ENCODE peak calls at places on chromosome 3, in seven cellular contexts. One of them, this sample, is unnamed.

GRCh38 chr3:3701949-3702348 is 97.3 kb upstream of the LRRN1 start:
- DNase-seq in activated CD4-positive, alpha-beta memory T cell treated with anti-CD3 and anti-CD28 coated beads, Interleukin-2, amount 10 ng/mL, durations not matched to agents 7 days and 5 days: no peak
- DNase-seq in uterus: no peak
- DNase-seq in HT-29: no peak
- DNase-seq in kidney epithelial cell: no peak
- DNase-seq in NCI-H1694 treated with DMSO at 0.1 percent for 48 hours: no peak
- DNase-seq in hippocampal formation: no peak
- DNase-seq in this sample: no peak

GRCh38 chr3:143040264-143040879 is 39.0 kb downstream of the U2SURP start:
- DNase-seq in activated CD4-positive, alpha-beta memory T cell treated with anti-CD3 and anti-CD28 coated beads, Interleukin-2, amount 10 ng/mL, durations not matched to agents 7 days and 5 days: no peak
- DNase-seq in uterus: no peak
- DNase-seq in HT-29: no peak
- DNase-seq in kidney epithelial cell: peak; percentile 37
- DNase-seq in NCI-H1694 treated with DMSO at 0.1 percent for 48 hours: peak; percentile 36
- DNase-seq in hippocampal formation: peak; percentile 7
- DNase-seq in this sample: no peak

GRCh38 chr3:48634661-48635221 is 520 bp downstream of the SLC26A6 start:
- DNase-seq in activated CD4-positive, alpha-beta memory T cell treated with anti-CD3 and anti-CD28 coated beads, Interleukin-2, amount 10 ng/mL, durations not matched to agents 7 days and 5 days: peak; percentile 62
- DNase-seq in uterus: peak; percentile 66
- DNase-seq in HT-29: peak; percentile 35
- DNase-seq in kidney epithelial cell: no peak
- DNase-seq in NCI-H1694 treated with DMSO at 0.1 percent for 48 hours: no peak
- DNase-seq in hippocampal formation: no peak
- DNase-seq in this sample: peak; percentile 87

GRCh38 chr3:4976109-4976508 is 3.1 kb upstream of the BHLHE40 start:
- DNase-seq in activated CD4-positive, alpha-beta memory T cell treated with anti-CD3 and anti-CD28 coated beads, Interleukin-2, amount 10 ng/mL, durations not matched to agents 7 days and 5 days: peak; percentile 73
- DNase-seq in uterus: peak; percentile 40
- DNase-seq in HT-29: peak; percentile 67
- DNase-seq in kidney epithelial cell: no peak
- DNase-seq in NCI-H1694 treated with DMSO at 0.1 percent for 48 hours: peak; percentile 24
- DNase-seq in hippocampal formation: no peak
- DNase-seq in this sample: peak; percentile 77

GRCh38 chr3:127589600-127590281 is 792 bp downstream of the TPRA1 start:
- DNase-seq in activated CD4-positive, alpha-beta memory T cell treated with anti-CD3 and anti-CD28 coated beads, Interleukin-2, amount 10 ng/mL, durations not matched to agents 7 days and 5 days: peak; percentile 25
- DNase-seq in uterus: no peak
- DNase-seq in HT-29: peak; percentile 50
- DNase-seq in kidney epithelial cell: no peak
- DNase-seq in NCI-H1694 treated with DMSO at 0.1 percent for 48 hours: no peak
- DNase-seq in hippocampal formation: no peak
- DNase-seq in this sample: peak; percentile 50

GRCh38 chr3:105466495-105467080 is 99.9 kb downstream of the ALCAM start:
- DNase-seq in activated CD4-positive, alpha-beta memory T cell treated with anti-CD3 and anti-CD28 coated beads, Interleukin-2, amount 10 ng/mL, durations not matched to agents 7 days and 5 days: no peak
- DNase-seq in uterus: no peak
- DNase-seq in HT-29: no peak
- DNase-seq in kidney epithelial cell: no peak
- DNase-seq in NCI-H1694 treated with DMSO at 0.1 percent for 48 hours: no peak
- DNase-seq in hippocampal formation: no peak
- DNase-seq in this sample: no peak

GRCh38 chr3:63862804-63863149 is 828 bp downstream of the THOC7 start:
- DNase-seq in activated CD4-positive, alpha-beta memory T cell treated with anti-CD3 and anti-CD28 coated beads, Interleukin-2, amount 10 ng/mL, durations not matched to agents 7 days and 5 days: no peak
- DNase-seq in uterus: no peak
- DNase-seq in HT-29: no peak
- DNase-seq in kidney epithelial cell: no peak
- DNase-seq in NCI-H1694 treated with DMSO at 0.1 percent for 48 hours: no peak
- DNase-seq in hippocampal formation: no peak
- DNase-seq in this sample: no peak

GRCh38 chr3:53694051-53694450 is 152.2 kb downstream of the CHDH start:
- DNase-seq in activated CD4-positive, alpha-beta memory T cell treated with anti-CD3 and anti-CD28 coated beads, Interleukin-2, amount 10 ng/mL, durations not matched to agents 7 days and 5 days: no peak
- DNase-seq in uterus: no peak
- DNase-seq in HT-29: no peak
- DNase-seq in kidney epithelial cell: no peak
- DNase-seq in NCI-H1694 treated with DMSO at 0.1 percent for 48 hours: no peak
- DNase-seq in hippocampal formation: no peak
- DNase-seq in this sample: no peak

GRCh38 chr3:132183811-132184210 is 133.4 kb upstream of the ACP3 start:
- DNase-seq in activated CD4-positive, alpha-beta memory T cell treated with anti-CD3 and anti-CD28 coated beads, Interleukin-2, amount 10 ng/mL, durations not matched to agents 7 days and 5 days: no peak
- DNase-seq in uterus: no peak
- DNase-seq in HT-29: no peak
- DNase-seq in kidney epithelial cell: no peak
- DNase-seq in NCI-H1694 treated with DMSO at 0.1 percent for 48 hours: no peak
- DNase-seq in hippocampal formation: no peak
- DNase-seq in this sample: no peak

GRCh38 chr3:140903196-140903595 is 38.4 kb upstream of the SLC25A36 start:
- DNase-seq in activated CD4-positive, alpha-beta memory T cell treated with anti-CD3 and anti-CD28 coated beads, Interleukin-2, amount 10 ng/mL, durations not matched to agents 7 days and 5 days: no peak
- DNase-seq in uterus: no peak
- DNase-seq in HT-29: no peak
- DNase-seq in kidney epithelial cell: no peak
- DNase-seq in NCI-H1694 treated with DMSO at 0.1 percent for 48 hours: no peak
- DNase-seq in hippocampal formation: no peak
- DNase-seq in this sample: no peak

GRCh38 chr3:185153861-185154629 is 1.2 kb upstream of the C3orf70 start:
- DNase-seq in activated CD4-positive, alpha-beta memory T cell treated with anti-CD3 and anti-CD28 coated beads, Interleukin-2, amount 10 ng/mL, durations not matched to agents 7 days and 5 days: no peak
- DNase-seq in uterus: no peak
- DNase-seq in HT-29: no peak
- DNase-seq in kidney epithelial cell: no peak
- DNase-seq in NCI-H1694 treated with DMSO at 0.1 percent for 48 hours: no peak
- DNase-seq in hippocampal formation: peak; percentile 38
- DNase-seq in this sample: no peak

GRCh38 chr3:105752791-105753415 is 115.9 kb downstream of the CBLB start:
- DNase-seq in activated CD4-positive, alpha-beta memory T cell treated with anti-CD3 and anti-CD28 coated beads, Interleukin-2, amount 10 ng/mL, durations not matched to agents 7 days and 5 days: peak; percentile 51
- DNase-seq in uterus: no peak
- DNase-seq in HT-29: no peak
- DNase-seq in kidney epithelial cell: no peak
- DNase-seq in NCI-H1694 treated with DMSO at 0.1 percent for 48 hours: no peak
- DNase-seq in hippocampal formation: no peak
- DNase-seq in this sample: no peak

GRCh38 chr3:48655586-48655985 is 7.1 kb downstream of the CELSR3 start:
- DNase-seq in activated CD4-positive, alpha-beta memory T cell treated with anti-CD3 and anti-CD28 coated beads, Interleukin-2, amount 10 ng/mL, durations not matched to agents 7 days and 5 days: peak; percentile 70
- DNase-seq in uterus: no peak
- DNase-seq in HT-29: no peak
- DNase-seq in kidney epithelial cell: no peak
- DNase-seq in NCI-H1694 treated with DMSO at 0.1 percent for 48 hours: no peak
- DNase-seq in hippocampal formation: no peak
- DNase-seq in this sample: no peak

GRCh38 chr3:49378249-49378899 is 20.2 kb upstream of the GPX1 start:
- DNase-seq in activated CD4-positive, alpha-beta memory T cell treated with anti-CD3 and anti-CD28 coated beads, Interleukin-2, amount 10 ng/mL, durations not matched to agents 7 days and 5 days: no peak
- DNase-seq in uterus: peak; percentile 29
- DNase-seq in HT-29: no peak
- DNase-seq in kidney epithelial cell: no peak
- DNase-seq in NCI-H1694 treated with DMSO at 0.1 percent for 48 hours: no peak
- DNase-seq in hippocampal formation: no peak
- DNase-seq in this sample: no peak

GRCh38 chr3:24829632-24830229 is 335.1 kb upstream of the THRB start:
- DNase-seq in activated CD4-positive, alpha-beta memory T cell treated with anti-CD3 and anti-CD28 coated beads, Interleukin-2, amount 10 ng/mL, durations not matched to agents 7 days and 5 days: no peak
- DNase-seq in uterus: no peak
- DNase-seq in HT-29: no peak
- DNase-seq in kidney epithelial cell: no peak
- DNase-seq in NCI-H1694 treated with DMSO at 0.1 percent for 48 hours: no peak
- DNase-seq in hippocampal formation: no peak
- DNase-seq in this sample: peak; percentile 34

GRCh38 chr3:196292281-196292923 is 4.9 kb upstream of the PCYT1A start:
- DNase-seq in activated CD4-positive, alpha-beta memory T cell treated with anti-CD3 and anti-CD28 coated beads, Interleukin-2, amount 10 ng/mL, durations not matched to agents 7 days and 5 days: no peak
- DNase-seq in uterus: no peak
- DNase-seq in HT-29: no peak
- DNase-seq in kidney epithelial cell: no peak
- DNase-seq in NCI-H1694 treated with DMSO at 0.1 percent for 48 hours: no peak
- DNase-seq in hippocampal formation: no peak
- DNase-seq in this sample: no peak

GRCh38 chr3:153343988-153344782 is 182.2 kb downstream of the RAP2B start:
- DNase-seq in activated CD4-positive, alpha-beta memory T cell treated with anti-CD3 and anti-CD28 coated beads, Interleukin-2, amount 10 ng/mL, durations not matched to agents 7 days and 5 days: no peak
- DNase-seq in uterus: no peak
- DNase-seq in HT-29: no peak
- DNase-seq in kidney epithelial cell: no peak
- DNase-seq in NCI-H1694 treated with DMSO at 0.1 percent for 48 hours: no peak
- DNase-seq in hippocampal formation: no peak
- DNase-seq in this sample: no peak

GRCh38 chr3:83034806-83035703 is 1273.6 kb upstream of the GBE1 start:
- DNase-seq in activated CD4-positive, alpha-beta memory T cell treated with anti-CD3 and anti-CD28 coated beads, Interleukin-2, amount 10 ng/mL, durations not matched to agents 7 days and 5 days: no peak
- DNase-seq in uterus: no peak
- DNase-seq in HT-29: no peak
- DNase-seq in kidney epithelial cell: no peak
- DNase-seq in NCI-H1694 treated with DMSO at 0.1 percent for 48 hours: no peak
- DNase-seq in hippocampal formation: no peak
- DNase-seq in this sample: peak; percentile 59

GRCh38 chr3:122560680-122561079 is 3.4 kb downstream of the PARP9 start:
- DNase-seq in activated CD4-positive, alpha-beta memory T cell treated with anti-CD3 and anti-CD28 coated beads, Interleukin-2, amount 10 ng/mL, durations not matched to agents 7 days and 5 days: peak; percentile 65
- DNase-seq in uterus: peak; percentile 49
- DNase-seq in HT-29: peak; percentile 90
- DNase-seq in kidney epithelial cell: no peak
- DNase-seq in NCI-H1694 treated with DMSO at 0.1 percent for 48 hours: peak; percentile 58
- DNase-seq in hippocampal formation: no peak
- DNase-seq in this sample: no peak

GRCh38 chr3:131091768-131092167 is 65.1 kb downstream of the NEK11 start:
- DNase-seq in activated CD4-positive, alpha-beta memory T cell treated with anti-CD3 and anti-CD28 coated beads, Interleukin-2, amount 10 ng/mL, durations not matched to agents 7 days and 5 days: no peak
- DNase-seq in uterus: no peak
- DNase-seq in HT-29: no peak
- DNase-seq in kidney epithelial cell: no peak
- DNase-seq in NCI-H1694 treated with DMSO at 0.1 percent for 48 hours: no peak
- DNase-seq in hippocampal formation: no peak
- DNase-seq in this sample: no peak

GRCh38 chr3:74643636-74644035 is 29.2 kb upstream of the CNTN3 start:
- DNase-seq in activated CD4-positive, alpha-beta memory T cell treated with anti-CD3 and anti-CD28 coated beads, Interleukin-2, amount 10 ng/mL, durations not matched to agents 7 days and 5 days: no peak
- DNase-seq in uterus: peak; percentile 70
- DNase-seq in HT-29: no peak
- DNase-seq in kidney epithelial cell: no peak
- DNase-seq in NCI-H1694 treated with DMSO at 0.1 percent for 48 hours: no peak
- DNase-seq in hippocampal formation: no peak
- DNase-seq in this sample: no peak

GRCh38 chr3:47250309-47251060 is 32.1 kb downstream of the KIF9 start:
- DNase-seq in activated CD4-positive, alpha-beta memory T cell treated with anti-CD3 and anti-CD28 coated beads, Interleukin-2, amount 10 ng/mL, durations not matched to agents 7 days and 5 days: no peak
- DNase-seq in uterus: peak; percentile 26
- DNase-seq in HT-29: peak; percentile 45
- DNase-seq in kidney epithelial cell: no peak
- DNase-seq in NCI-H1694 treated with DMSO at 0.1 percent for 48 hours: no peak
- DNase-seq in hippocampal formation: no peak
- DNase-seq in this sample: no peak

GRCh38 chr3:195583831-195584542 is at the start of gene APOD:
- DNase-seq in activated CD4-positive, alpha-beta memory T cell treated with anti-CD3 and anti-CD28 coated beads, Interleukin-2, amount 10 ng/mL, durations not matched to agents 7 days and 5 days: no peak
- DNase-seq in uterus: peak; percentile 80
- DNase-seq in HT-29: peak; percentile 33
- DNase-seq in kidney epithelial cell: no peak
- DNase-seq in NCI-H1694 treated with DMSO at 0.1 percent for 48 hours: peak; percentile 6
- DNase-seq in hippocampal formation: peak; percentile 80
- DNase-seq in this sample: peak; percentile 48

GRCh38 chr3:71201939-71202338 is 381.6 kb downstream of the FOXP1 start:
- DNase-seq in activated CD4-positive, alpha-beta memory T cell treated with anti-CD3 and anti-CD28 coated beads, Interleukin-2, amount 10 ng/mL, durations not matched to agents 7 days and 5 days: no peak
- DNase-seq in uterus: peak; percentile 77
- DNase-seq in HT-29: no peak
- DNase-seq in kidney epithelial cell: no peak
- DNase-seq in NCI-H1694 treated with DMSO at 0.1 percent for 48 hours: no peak
- DNase-seq in hippocampal formation: peak; percentile 29
- DNase-seq in this sample: no peak

GRCh38 chr3:185253645-185254410 is at the start of gene EHHADH:
- DNase-seq in activated CD4-positive, alpha-beta memory T cell treated with anti-CD3 and anti-CD28 coated beads, Interleukin-2, amount 10 ng/mL, durations not matched to agents 7 days and 5 days: peak; percentile 58
- DNase-seq in uterus: peak; percentile 46
- DNase-seq in HT-29: peak; percentile 49
- DNase-seq in kidney epithelial cell: no peak
- DNase-seq in NCI-H1694 treated with DMSO at 0.1 percent for 48 hours: no peak
- DNase-seq in hippocampal formation: peak; percentile 9
- DNase-seq in this sample: peak; percentile 96

GRCh38 chr3:133162906-133163305 is 124.7 kb downstream of the TMEM108 start:
- DNase-seq in activated CD4-positive, alpha-beta memory T cell treated with anti-CD3 and anti-CD28 coated beads, Interleukin-2, amount 10 ng/mL, durations not matched to agents 7 days and 5 days: no peak
- DNase-seq in uterus: no peak
- DNase-seq in HT-29: no peak
- DNase-seq in kidney epithelial cell: no peak
- DNase-seq in NCI-H1694 treated with DMSO at 0.1 percent for 48 hours: no peak
- DNase-seq in hippocampal formation: peak; percentile 27
- DNase-seq in this sample: no peak

GRCh38 chr3:49020335-49021212 is 1.3 kb upstream of the NDUFAF3 start:
- DNase-seq in activated CD4-positive, alpha-beta memory T cell treated with anti-CD3 and anti-CD28 coated beads, Interleukin-2, amount 10 ng/mL, durations not matched to agents 7 days and 5 days: peak; percentile 57
- DNase-seq in uterus: no peak
- DNase-seq in HT-29: peak; percentile 31
- DNase-seq in kidney epithelial cell: no peak
- DNase-seq in NCI-H1694 treated with DMSO at 0.1 percent for 48 hours: no peak
- DNase-seq in hippocampal formation: no peak
- DNase-seq in this sample: peak; percentile 76